ENCODE peak calls at places on chromosomes 6 and 20, in seven cellular contexts. I, C, R, Y, M, Z and O are unnamed samples.
A peak's percentile ranks its signal among the peaks of the same experiment; 100 is the strongest.

GRCh38 chr6:125808060-125808459 is 17.3 kb downstream of the NCOA7 start:
- DNase-seq in I (no peak), M (no peak), R (no peak), Z (no peak), Y (no peak), C (no peak), O (no peak)

GRCh38 chr6:35251949-35252348 is 7.6 kb upstream of the ZNF76 start:
- DNase-seq in M (no peak), I (no peak), C (no peak), R (no peak), Y (no peak), Z (no peak), O (peak; percentile 4)

GRCh38 chr6:164296411-164296810 is 881.9 kb downstream of the QKI start:
- DNase-seq in Z (no peak), I (no peak), R (no peak), Y (no peak), M (no peak), C (no peak), O (no peak)

GRCh38 chr6:106574729-106575458 is 54.4 kb downstream of the RTN4IP1 start:
- DNase-seq in Z (no peak), I (no peak), C (no peak), M (no peak), Y (peak; percentile 52), R (no peak), O (no peak)

GRCh38 chr6:70110128-70111022 is 192.5 kb downstream of the COL9A1 start:
- DNase-seq in Z (no peak), C (no peak), R (no peak), M (no peak), I (no peak), Y (no peak), O (no peak)

GRCh38 chr6:107321793-107322192 is 137.6 kb downstream of the PDSS2 start:
- DNase-seq in M (no peak), Y (no peak), R (no peak), C (no peak), I (no peak), Z (no peak), O (no peak)

GRCh38 chr6:142152731-142153130 is 5.7 kb downstream of the VTA1 start:
- DNase-seq in Z (no peak), I (no peak), R (no peak), Y (no peak), C (no peak), M (no peak), O (no peak)

GRCh38 chr20:37584238-37584807 is 56.6 kb upstream of the BLCAP start:
- DNase-seq in C (no peak), M (no peak), Y (no peak), R (no peak), Z (no peak), I (no peak), O (no peak)

GRCh38 chr6:42336431-42336830 is 115.3 kb downstream of the TRERF1 start:
- DNase-seq in Y (peak; percentile 32), Z (no peak), M (no peak), I (no peak), C (no peak), R (no peak), O (no peak)

GRCh38 chr20:51190783-51191180 is 167.9 kb upstream of the KCNG1 start:
- DNase-seq in Y (no peak), I (no peak), R (no peak), M (no peak), Z (no peak), C (no peak), O (no peak)

GRCh38 chr6:158624684-158625682 is 19.6 kb downstream of the DYNLT1 start:
- DNase-seq in Y (no peak), I (no peak), R (no peak), C (no peak), Z (no peak), M (no peak), O (peak; percentile 68)

GRCh38 chr20:32558526-32558925 is 26.6 kb downstream of the NOL4L start:
- DNase-seq in C (no peak), Z (no peak), R (no peak), M (no peak), Y (no peak), I (peak; percentile 14), O (no peak)

GRCh38 chr20:19275630-19276071 is 63.2 kb downstream of the SLC24A3 start:
- DNase-seq in Z (no peak), R (peak; percentile 86), Y (no peak), C (no peak), M (peak; percentile 95), I (no peak), O (peak; percentile 74)

GRCh38 chr6:8888468-8888867 is 453.1 kb upstream of the SLC35B3 start:
- DNase-seq in Y (peak; percentile 60), Z (no peak), R (no peak), I (no peak), M (no peak), C (peak; percentile 19), O (no peak)

GRCh38 chr20:38303908-38304379 is at the start of gene BPI:
- DNase-seq in R (no peak), Z (no peak), M (peak; percentile 28), I (peak; percentile 70), Y (peak; percentile 99), C (no peak), O (peak; percentile 23)

GRCh38 chr6:18978330-18979128 is 591.4 kb downstream of the RNF144B start:
- DNase-seq in Y (no peak), R (no peak), C (peak; percentile 7), M (no peak), I (no peak), Z (no peak), O (no peak)

GRCh38 chr6:30670760-30671527 is 1.9 kb downstream of the DHX16 start:
- DNase-seq in C (no peak), I (no peak), M (no peak), R (no peak), Z (no peak), Y (peak; percentile 31), O (no peak)

GRCh38 chr6:30676660-30677270 is 4.0 kb upstream of the DHX16 start:
- DNase-seq in C (no peak), Z (no peak), I (no peak), Y (no peak), M (no peak), R (no peak), O (no peak)

DNA sequence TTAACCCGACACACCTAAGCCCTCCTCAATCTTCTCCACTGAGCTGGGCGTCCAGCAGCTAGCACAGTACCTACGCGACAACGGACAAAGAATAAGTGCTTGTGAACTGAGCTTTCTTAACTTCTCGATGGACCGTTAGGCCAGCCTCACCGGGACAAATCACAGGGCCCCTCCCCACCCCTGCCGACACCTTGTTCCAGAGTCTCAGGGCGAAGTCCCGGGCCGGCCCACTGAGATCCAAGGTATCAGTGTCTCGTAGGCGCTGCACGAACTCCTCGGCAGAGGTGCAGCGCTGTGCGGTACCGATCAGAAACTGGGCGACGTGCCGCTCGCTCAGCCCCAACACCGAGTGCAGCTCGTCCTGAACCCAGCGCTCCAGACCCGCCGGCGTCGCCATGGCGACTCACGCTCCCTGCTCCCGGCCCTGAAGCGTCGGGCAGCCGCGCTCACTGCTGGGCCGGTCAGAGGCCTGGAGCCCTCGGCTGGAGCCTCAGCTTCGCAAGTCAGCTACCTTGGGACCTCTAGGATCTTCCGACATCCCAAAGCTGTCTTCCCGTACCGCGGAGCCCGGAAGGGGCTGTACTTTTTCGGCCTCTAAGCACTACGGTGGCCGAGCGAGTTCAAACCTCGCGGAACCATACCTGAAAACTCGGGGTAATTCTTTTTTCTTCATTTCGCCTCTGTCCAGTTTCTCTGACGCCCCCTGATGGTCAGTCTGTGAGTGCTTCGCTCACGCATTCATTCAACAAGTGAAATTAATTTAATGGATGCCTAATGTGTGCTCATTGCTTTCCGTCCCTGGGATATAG is at the start of gene DHX16:
- DNase-seq in C (peak; percentile 97), M (peak; percentile 94), Y (peak; percentile 98), Z (peak; percentile 71), I (peak; percentile 97), R (peak; percentile 96), O (peak; percentile 95)
- TF ChIP-seq POLR2A in C (peak; percentile 24), M (peak; percentile 18), Y (peak; percentile 63), Z (peak; percentile 55), I (peak; percentile 48), R (peak; percentile 31), O (no peak)

GRCh38 chr20:13638496-13639477 is at the start of gene TASP1:
- DNase-seq in I (peak; percentile 95), R (peak; percentile 97), Z (peak; percentile 87), Y (peak; percentile 95), M (peak; percentile 95), C (peak; percentile 97), O (peak; percentile 97)
- TF ChIP-seq POLR2A in I (peak; percentile 70), R (peak; percentile 42), Z (peak; percentile 34), Y (peak; percentile 77), M (peak; percentile 60), C (peak; percentile 87), O (no peak)

DNA sequence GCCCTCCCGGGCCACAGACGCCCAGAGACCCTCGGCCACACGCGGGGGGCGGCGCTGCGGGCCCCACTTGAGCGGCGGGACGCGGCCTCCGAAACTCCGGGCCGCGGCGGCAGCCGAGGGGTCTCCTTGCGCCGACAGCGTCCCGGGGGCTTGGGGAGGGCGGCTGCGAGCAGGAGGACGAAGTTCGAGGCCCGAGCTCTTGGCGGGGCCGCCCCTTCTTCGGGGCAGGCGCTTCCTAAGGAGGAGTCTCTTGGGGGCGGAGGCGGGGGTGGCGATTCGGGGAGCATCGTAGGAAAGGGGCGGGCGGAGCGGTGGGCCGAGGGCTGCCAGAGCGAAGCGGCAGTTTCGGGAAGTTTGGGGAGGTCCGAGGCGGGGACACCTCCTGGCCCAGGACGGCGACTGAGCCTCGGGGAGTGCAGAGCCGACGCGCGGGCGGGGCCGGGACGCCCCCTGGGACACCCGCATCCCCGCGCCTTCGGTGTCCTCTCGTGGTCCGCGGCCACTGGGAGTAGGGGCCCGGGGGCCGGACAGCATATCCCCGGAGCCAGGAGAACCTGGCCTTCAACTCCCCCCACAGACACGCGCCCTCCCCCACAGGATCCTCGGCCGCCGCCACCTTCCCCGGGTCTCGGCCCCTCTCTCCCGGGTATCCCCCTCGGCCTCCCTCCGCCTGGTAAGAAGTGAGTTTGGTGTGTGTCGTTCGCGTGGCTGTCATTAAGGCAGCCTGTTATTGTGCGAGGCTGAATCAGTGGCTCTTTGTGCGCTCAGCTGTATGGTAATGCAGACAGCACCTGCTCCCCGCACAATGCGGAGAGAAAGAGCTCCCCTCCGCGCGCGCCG is 613 bp upstream of the DLL1 start:
- DNase-seq in R (no peak), Z (no peak), C (no peak), I (peak; percentile 83), Y (peak; percentile 94), M (no peak), O (peak; percentile 96)
- TF ChIP-seq POLR2A in R (peak; percentile 8), Z (no peak), C (no peak), I (no peak), Y (peak; percentile 31), M (no peak), O (no peak)

DNA sequence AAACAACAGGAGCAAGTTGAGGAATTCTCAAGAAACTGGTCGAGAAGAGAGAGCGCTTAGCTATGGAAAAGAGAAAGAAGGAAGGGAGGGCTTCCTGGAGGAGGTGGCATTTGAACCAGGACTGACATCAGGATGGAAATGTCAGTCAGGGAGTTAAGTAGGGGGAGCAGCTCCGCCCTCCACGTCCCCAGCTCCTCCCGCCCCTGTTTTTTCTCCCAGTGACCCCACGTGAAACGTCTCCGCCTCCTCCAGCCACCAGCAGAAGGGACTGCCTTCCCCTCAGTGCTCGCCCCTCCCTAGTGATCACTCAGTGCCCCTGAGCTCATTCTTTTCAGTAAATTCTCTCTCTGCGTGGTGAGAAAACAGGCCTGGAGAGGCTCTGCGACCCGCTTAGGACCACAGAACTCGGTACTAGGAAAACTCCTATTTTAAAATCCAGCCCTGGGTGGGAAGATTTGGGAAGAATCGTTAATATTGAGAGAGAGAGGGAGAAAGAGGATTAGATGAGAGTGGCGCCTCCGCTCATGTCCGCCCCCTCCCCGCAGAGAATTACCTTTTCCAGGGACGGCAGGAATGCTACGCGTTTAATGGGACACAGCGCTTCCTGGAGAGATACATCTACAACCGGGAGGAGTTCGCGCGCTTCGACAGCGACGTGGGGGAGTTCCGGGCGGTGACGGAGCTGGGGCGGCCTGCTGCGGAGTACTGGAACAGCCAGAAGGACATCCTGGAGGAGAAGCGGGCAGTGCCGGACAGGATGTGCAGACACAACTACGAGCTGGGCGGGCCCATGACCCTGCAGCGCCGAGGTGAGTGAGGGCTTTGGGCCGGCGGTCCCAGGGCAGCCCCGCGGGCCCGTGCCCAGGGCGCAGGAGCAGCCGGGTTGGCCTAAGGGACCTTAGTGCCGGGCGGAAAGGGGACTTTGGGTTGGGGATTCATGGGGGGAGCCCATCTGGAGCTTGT is 4.6 kb downstream of the HLA-DPB1 start:
- DNase-seq in Y (no peak), M (peak; percentile 43), C (no peak), I (peak; percentile 84), R (no peak), Z (no peak), O (peak; percentile 91)
- TF ChIP-seq POLR2A in Y (no peak), M (no peak), C (no peak), I (peak; percentile 39), R (peak; percentile 47), Z (peak; percentile 24), O (peak; percentile 25)